ENCODE peak calls at places on chromosomes 6 and 20, in five cellular contexts. One of them, this sample, is unnamed.

GRCh38 chr20:20363449-20364015 is 4.4 kb upstream of the INSM1 start:
- DNase-seq in choroid plexus epithelial cell: no peak
- DNase-seq in GM10248: no peak
- DNase-seq in IMR-90: no peak
- DNase-seq in A673: no peak
- DNase-seq in this sample: no peak

GRCh38 chr6:132060591-132060990 is 109.4 kb upstream of the CCN2 start:
- DNase-seq in choroid plexus epithelial cell: peak
- DNase-seq in GM10248: no peak
- DNase-seq in IMR-90: peak
- DNase-seq in A673: no peak
- DNase-seq in this sample: peak

GRCh38 chr6:155273438-155273837 is 9.6 kb downstream of the CLDN20 start:
- DNase-seq in choroid plexus epithelial cell: peak
- DNase-seq in IMR-90: peak
- DNase-seq in GM10248: no peak
- DNase-seq in A673: peak
- DNase-seq in this sample: peak

GRCh38 chr20:3797592-3798404 is 1.7 kb downstream of the CDC25B start:
- DNase-seq in choroid plexus epithelial cell: peak
- DNase-seq in GM10248: peak
- DNase-seq in IMR-90: peak
- DNase-seq in A673: no peak
- DNase-seq in this sample: no peak

GRCh38 chr20:5128886-5129285 is 2.1 kb downstream of the CDS2 start:
- DNase-seq in choroid plexus epithelial cell: no peak
- DNase-seq in A673: no peak
- DNase-seq in GM10248: no peak
- DNase-seq in IMR-90: no peak
- DNase-seq in this sample: no peak

GRCh38 chr6:41548098-41548840 is 2.1 kb downstream of the FOXP4 start:
- DNase-seq in GM10248: peak
- DNase-seq in A673: no peak
- DNase-seq in IMR-90: no peak
- DNase-seq in choroid plexus epithelial cell: no peak
- DNase-seq in this sample: no peak

GRCh38 chr6:20182926-20183521 is 29.2 kb downstream of the MBOAT1 start:
- DNase-seq in choroid plexus epithelial cell: peak
- DNase-seq in IMR-90: peak
- DNase-seq in GM10248: no peak
- DNase-seq in A673: no peak
- DNase-seq in this sample: no peak

GRCh38 chr20:7586481-7586880 is 353.8 kb downstream of the HAO1 start:
- DNase-seq in A673: no peak
- DNase-seq in IMR-90: no peak
- DNase-seq in choroid plexus epithelial cell: no peak
- DNase-seq in GM10248: no peak
- DNase-seq in this sample: no peak

GRCh38 chr6:1420382-1420781 is 31.0 kb downstream of the FOXF2 start:
- DNase-seq in choroid plexus epithelial cell: no peak
- DNase-seq in GM10248: no peak
- DNase-seq in A673: no peak
- DNase-seq in IMR-90: no peak
- DNase-seq in this sample: no peak

GRCh38 chr20:53712212-53712977 is 118.8 kb upstream of the ZNF217 start:
- DNase-seq in choroid plexus epithelial cell: no peak
- DNase-seq in GM10248: no peak
- DNase-seq in A673: no peak
- DNase-seq in IMR-90: no peak
- DNase-seq in this sample: no peak

GRCh38 chr20:887137-887536 is 29.0 kb downstream of the ANGPT4 start:
- DNase-seq in A673: no peak
- DNase-seq in choroid plexus epithelial cell: no peak
- DNase-seq in IMR-90: no peak
- DNase-seq in GM10248: no peak
- DNase-seq in this sample: no peak

GRCh38 chr6:166952567-166953464 is 3.5 kb downstream of the RNASET2 start:
- DNase-seq in IMR-90: no peak
- DNase-seq in A673: no peak
- DNase-seq in choroid plexus epithelial cell: no peak
- DNase-seq in GM10248: no peak
- DNase-seq in this sample: no peak

GRCh38 chr6:111922454-111923297 is 49.4 kb upstream of the FYN start:
- DNase-seq in IMR-90: peak
- DNase-seq in GM10248: no peak
- DNase-seq in choroid plexus epithelial cell: peak
- DNase-seq in A673: peak
- DNase-seq in this sample: peak

GRCh38 chr6:15893556-15894253 is 230.9 kb upstream of the DTNBP1 start:
- DNase-seq in IMR-90: peak
- DNase-seq in A673: peak
- DNase-seq in choroid plexus epithelial cell: peak
- DNase-seq in GM10248: no peak
- DNase-seq in this sample: peak

GRCh38 chr6:106116125-106116524 is 30.0 kb downstream of the PRDM1 start:
- DNase-seq in IMR-90: peak
- DNase-seq in choroid plexus epithelial cell: no peak
- DNase-seq in A673: no peak
- DNase-seq in GM10248: no peak
- DNase-seq in this sample: peak

GRCh38 chr20:36399147-36399968 is 93.2 kb downstream of the DLGAP4 start:
- DNase-seq in choroid plexus epithelial cell: peak
- DNase-seq in A673: peak
- DNase-seq in GM10248: peak
- DNase-seq in IMR-90: peak
- DNase-seq in this sample: peak

GRCh38 chr6:152085533-152085932 is 278.1 kb downstream of the ESR1 start:
- DNase-seq in choroid plexus epithelial cell: no peak
- DNase-seq in A673: no peak
- DNase-seq in IMR-90: peak
- DNase-seq in GM10248: no peak
- DNase-seq in this sample: no peak

GRCh38 chr6:129846761-129847160 is 14.4 kb downstream of the TMEM244 start:
- DNase-seq in IMR-90: no peak
- DNase-seq in GM10248: no peak
- DNase-seq in choroid plexus epithelial cell: no peak
- DNase-seq in A673: no peak
- DNase-seq in this sample: no peak

DNA sequence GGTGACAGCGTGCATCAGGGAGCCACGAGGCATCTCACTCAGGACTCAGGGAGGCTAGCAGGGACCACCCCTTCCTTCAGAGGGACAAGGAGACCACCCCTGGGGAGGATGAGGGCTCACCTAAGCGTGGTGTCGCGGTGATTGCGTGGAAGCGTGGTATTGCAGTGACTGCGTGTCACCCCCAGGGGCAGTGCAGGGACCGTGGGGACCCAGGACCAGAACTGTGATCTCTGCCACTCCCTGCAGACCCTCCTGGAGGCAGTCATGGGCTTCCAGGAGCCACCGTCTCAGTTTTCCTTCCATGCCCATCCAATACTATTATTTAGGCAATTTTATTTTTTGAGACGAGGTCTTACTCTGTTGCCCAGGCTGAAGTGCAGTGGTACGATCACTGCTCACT is 147.1 kb downstream of the TAF4 start:
- DNase-seq in IMR-90: no peak
- DNase-seq in GM10248: no peak
- DNase-seq in choroid plexus epithelial cell: no peak
- DNase-seq in A673: no peak
- DNase-seq in this sample: no peak
- TF ChIP-seq CTCF in IMR-90: no peak
- TF ChIP-seq CTCF in GM10248: no peak
- TF ChIP-seq CTCF in choroid plexus epithelial cell: no peak
- TF ChIP-seq CTCF in A673: peak
- TF ChIP-seq CTCF in this sample: no peak

GRCh38 chr6:77463881-77464867 is 883 bp upstream of the HTR1B start:
- DNase-seq in choroid plexus epithelial cell: peak
- DNase-seq in GM10248: no peak
- DNase-seq in A673: no peak
- DNase-seq in IMR-90: no peak
- DNase-seq in this sample: no peak

GRCh38 chr6:77461796-77462195 is 1.5 kb downstream of the HTR1B start:
- DNase-seq in choroid plexus epithelial cell: no peak
- DNase-seq in A673: no peak
- DNase-seq in IMR-90: no peak
- DNase-seq in GM10248: no peak
- DNase-seq in this sample: no peak

GRCh38 chr6:77463308-77463880 is at the start of gene HTR1B:
- DNase-seq in IMR-90: peak
- DNase-seq in choroid plexus epithelial cell: peak
- DNase-seq in A673: no peak
- DNase-seq in GM10248: peak
- DNase-seq in this sample: no peak

GRCh38 chr6:77466055-77467028 is 3.1 kb upstream of the HTR1B start:
- DNase-seq in GM10248: peak
- DNase-seq in choroid plexus epithelial cell: peak
- DNase-seq in A673: peak
- DNase-seq in IMR-90: peak
- DNase-seq in this sample: peak

GRCh38 chr6:77462359-77463307 is 658 bp downstream of the HTR1B start:
- DNase-seq in GM10248: no peak
- DNase-seq in choroid plexus epithelial cell: peak
- DNase-seq in IMR-90: no peak
- DNase-seq in A673: no peak
- DNase-seq in this sample: no peak
- TF ChIP-seq CTCF in GM10248: no peak
- TF ChIP-seq CTCF in choroid plexus epithelial cell: peak
- TF ChIP-seq CTCF in IMR-90: peak
- TF ChIP-seq CTCF in A673: no peak
- TF ChIP-seq CTCF in this sample: peak

GRCh38 chr20:12966468-12967085 is 42.2 kb upstream of the SPTLC3 start:
- DNase-seq in IMR-90: peak
- DNase-seq in A673: peak
- DNase-seq in choroid plexus epithelial cell: peak
- DNase-seq in GM10248: no peak
- DNase-seq in this sample: peak
- TF ChIP-seq CTCF in IMR-90: peak
- TF ChIP-seq CTCF in A673: peak
- TF ChIP-seq CTCF in choroid plexus epithelial cell: peak
- TF ChIP-seq CTCF in GM10248: no peak
- TF ChIP-seq CTCF in this sample: peak

GRCh38 chr6:14321992-14322772 is 204.6 kb downstream of the CD83 start:
- DNase-seq in A673: no peak
- DNase-seq in GM10248: no peak
- DNase-seq in choroid plexus epithelial cell: peak
- DNase-seq in IMR-90: no peak
- DNase-seq in this sample: no peak
- TF ChIP-seq CTCF in A673: no peak
- TF ChIP-seq CTCF in GM10248: no peak
- TF ChIP-seq CTCF in choroid plexus epithelial cell: peak
- TF ChIP-seq CTCF in IMR-90: no peak
- TF ChIP-seq CTCF in this sample: no peak

GRCh38 chr6:170211404-170212025 is 79.4 kb downstream of the DLL1 start:
- DNase-seq in IMR-90: no peak
- DNase-seq in GM10248: no peak
- DNase-seq in A673: no peak
- DNase-seq in choroid plexus epithelial cell: no peak
- DNase-seq in this sample: no peak

GRCh38 chr6:170210651-170211403 is 80.1 kb downstream of the DLL1 start:
- DNase-seq in choroid plexus epithelial cell: no peak
- DNase-seq in IMR-90: no peak
- DNase-seq in A673: no peak
- DNase-seq in GM10248: no peak
- DNase-seq in this sample: no peak

GRCh38 chr6:170210026-170210390 is 80.9 kb downstream of the DLL1 start:
- DNase-seq in A673: no peak
- DNase-seq in GM10248: no peak
- DNase-seq in IMR-90: no peak
- DNase-seq in choroid plexus epithelial cell: no peak
- DNase-seq in this sample: no peak

GRCh38 chr6:170212051-170212756 is 78.7 kb downstream of the DLL1 start:
- DNase-seq in choroid plexus epithelial cell: no peak
- DNase-seq in A673: no peak
- DNase-seq in IMR-90: no peak
- DNase-seq in GM10248: no peak
- DNase-seq in this sample: no peak

GRCh38 chr6:170212956-170213636 is 77.8 kb downstream of the DLL1 start:
- DNase-seq in GM10248: no peak
- DNase-seq in IMR-90: no peak
- DNase-seq in A673: no peak
- DNase-seq in choroid plexus epithelial cell: no peak
- DNase-seq in this sample: no peak
- TF ChIP-seq CTCF in GM10248: no peak
- TF ChIP-seq CTCF in IMR-90: no peak
- TF ChIP-seq CTCF in A673: no peak
- TF ChIP-seq CTCF in choroid plexus epithelial cell: no peak
- TF ChIP-seq CTCF in this sample: no peak

GRCh38 chr6:157137501-157137900 is 185.8 kb downstream of the TMEM242 start:
- DNase-seq in choroid plexus epithelial cell: peak
- DNase-seq in IMR-90: no peak
- DNase-seq in A673: no peak
- DNase-seq in GM10248: no peak
- DNase-seq in this sample: no peak

GRCh38 chr6:157135691-157136090 is 187.6 kb downstream of the TMEM242 start:
- DNase-seq in A673: no peak
- DNase-seq in choroid plexus epithelial cell: peak
- DNase-seq in GM10248: no peak
- DNase-seq in IMR-90: peak
- DNase-seq in this sample: peak

GRCh38 chr6:157143171-157143884 is 180.0 kb downstream of the TMEM242 start:
- DNase-seq in A673: no peak
- DNase-seq in IMR-90: peak
- DNase-seq in choroid plexus epithelial cell: peak
- DNase-seq in GM10248: no peak
- DNase-seq in this sample: peak

GRCh38 chr6:157134402-157135074 is 188.8 kb downstream of the TMEM242 start:
- DNase-seq in IMR-90: peak
- DNase-seq in A673: no peak
- DNase-seq in choroid plexus epithelial cell: no peak
- DNase-seq in GM10248: no peak
- DNase-seq in this sample: peak

DNA sequence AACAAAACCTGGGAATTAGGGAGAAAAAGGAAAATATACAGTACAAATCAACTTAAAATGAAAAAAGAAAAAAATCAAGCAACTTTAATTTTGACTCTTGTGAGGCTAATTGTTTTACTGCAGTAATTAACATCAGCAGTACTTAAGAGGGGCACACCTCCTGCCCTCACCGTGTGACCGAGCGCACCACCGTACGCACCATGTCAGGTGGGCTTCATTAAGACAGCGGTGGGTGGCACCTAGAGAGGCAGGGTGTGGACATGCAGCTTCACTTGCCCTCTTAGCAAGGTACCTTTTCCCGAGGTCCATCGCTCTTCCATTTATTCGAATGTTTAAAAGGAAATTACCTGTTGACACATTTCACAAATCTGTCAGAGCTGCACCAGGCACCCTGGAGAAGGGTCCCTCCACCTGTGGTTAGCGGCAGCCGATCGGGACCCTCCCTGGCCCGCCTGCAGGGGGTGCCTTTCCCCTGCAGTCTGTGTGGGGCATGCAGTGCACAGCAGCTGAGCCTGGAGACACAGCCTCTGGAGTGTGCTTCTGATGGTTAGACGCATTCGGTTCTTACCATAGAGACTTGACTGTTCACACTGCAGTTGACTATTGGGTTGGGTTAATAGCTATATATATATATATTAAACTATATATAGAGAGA is 184.1 kb downstream of the TMEM242 start:
- DNase-seq in GM10248: no peak
- DNase-seq in choroid plexus epithelial cell: no peak
- DNase-seq in IMR-90: no peak
- DNase-seq in A673: no peak
- DNase-seq in this sample: no peak
- TF ChIP-seq CTCF in GM10248: no peak
- TF ChIP-seq CTCF in choroid plexus epithelial cell: peak
- TF ChIP-seq CTCF in IMR-90: no peak
- TF ChIP-seq CTCF in A673: peak
- TF ChIP-seq CTCF in this sample: peak